ENCODE peak calls at places on chromosomes 1 and 21, in six cellular contexts. O is left ventricle myocardium inferior, Y is HCT116, D is stomach, X is fibroblast of lung, M is thoracic aorta. K is an unnamed sample.

GRCh38 chr1:54375331-54376084 is 30.7 kb downstream of the SSBP3 start:
- DNase-seq in X (no peak), O (no peak), D (peak), M (no peak), Y (no peak), K (no peak)

GRCh38 chr21:45867041-45867630 is 114.4 kb upstream of the COL6A1 start:
- DNase-seq in O (no peak), X (no peak), Y (no peak), M (no peak), D (peak), K (no peak)

GRCh38 chr1:169623132-169623926 is 6.6 kb downstream of the SELP start:
- DNase-seq in X (no peak), D (no peak), O (no peak), M (no peak), Y (no peak), K (no peak)

GRCh38 chr21:31564439-31564838 is 95.1 kb upstream of the SOD1 start:
- DNase-seq in Y (no peak), M (no peak), O (no peak), X (no peak), D (no peak), K (peak)

GRCh38 chr1:163650624-163651023 is 328.9 kb downstream of the NUF2 start:
- DNase-seq in M (no peak), Y (peak), O (no peak), X (no peak), D (no peak), K (no peak)

GRCh38 chr1:50268049-50268448 is 155.2 kb downstream of the DMRTA2 start:
- DNase-seq in Y (no peak), D (no peak), X (no peak), O (no peak), M (no peak), K (no peak)

GRCh38 chr1:209743145-209743482 is 12.7 kb upstream of the TRAF3IP3 start:
- DNase-seq in Y (no peak), O (peak), D (peak), X (peak), M (no peak), K (no peak)

GRCh38 chr1:207156095-207156494 is 52.1 kb downstream of the C4BPA start:
- DNase-seq in M (no peak), Y (no peak), O (no peak), X (no peak), D (no peak), K (no peak)

GRCh38 chr1:54487571-54488050 is 60.4 kb upstream of the ACOT11 start:
- DNase-seq in Y (no peak), M (no peak), X (no peak), O (peak), D (no peak), K (no peak)

GRCh38 chr1:161119379-161120061 is 1.6 kb downstream of the NIT1 start:
- DNase-seq in M (no peak), X (peak), O (no peak), D (no peak), Y (peak), K (no peak)

GRCh38 chr1:3453203-3453761 is 1.2 kb upstream of the ARHGEF16 start:
- DNase-seq in D (peak), Y (peak), M (no peak), O (peak), X (peak), K (no peak)

GRCh38 chr1:179129702-179130473 is 48.0 kb downstream of the TOR3A start:
- DNase-seq in O (no peak), D (no peak), M (no peak), Y (no peak), X (peak), K (no peak)

GRCh38 chr1:89760496-89760895 is 60.3 kb upstream of the LRRC8D start:
- DNase-seq in O (no peak), X (no peak), D (no peak), Y (no peak), M (no peak), K (no peak)

GRCh38 chr1:60341274-60341673 is 267.7 kb upstream of the C1orf87 start:
- DNase-seq in D (no peak), M (no peak), O (no peak), X (no peak), Y (no peak), K (no peak)

GRCh38 chr21:18245493-18245967 is 897 bp downstream of the CHODL start:
- DNase-seq in X (no peak), Y (no peak), M (no peak), D (no peak), O (no peak), K (no peak)

GRCh38 chr1:247112479-247112781 is 8.3 kb upstream of the ZNF669 start:
- DNase-seq in O (no peak), D (no peak), Y (no peak), X (no peak), M (no peak), K (no peak)

GRCh38 chr1:201781447-201781846 is 47.5 kb upstream of the IPO9 start:
- DNase-seq in X (peak), M (no peak), Y (no peak), D (no peak), O (no peak), K (no peak)

GRCh38 chr1:59292557-59292956 is 4.3 kb upstream of the FGGY start:
- DNase-seq in D (peak), O (no peak), M (no peak), Y (no peak), X (peak), K (no peak)

GRCh38 chr1:243818978-243819377 is 31.1 kb downstream of the AKT3 start:
- DNase-seq in M (no peak), D (no peak), Y (no peak), X (no peak), O (no peak), K (no peak)

GRCh38 chr1:165857046-165857801 is 29.8 kb downstream of the UCK2 start:
- DNase-seq in Y (no peak), O (no peak), X (no peak), D (no peak), M (no peak), K (peak)

GRCh38 chr1:27377760-27378495 is 3.3 kb upstream of the FCN3 start:
- DNase-seq in M (no peak), D (no peak), X (no peak), O (no peak), Y (no peak), K (no peak)

GRCh38 chr1:153347856-153348255 is 785 bp downstream of the PGLYRP4 start:
- DNase-seq in D (no peak), X (no peak), M (no peak), Y (no peak), O (no peak), K (no peak)

GRCh38 chr1:156394835-156395461 is 25.9 kb downstream of the RHBG start:
- DNase-seq in X (no peak), Y (no peak), M (no peak), O (no peak), D (no peak), K (no peak)

GRCh38 chr1:197180252-197180878 is 33.9 kb upstream of the ASPM start:
- DNase-seq in X (peak), O (no peak), Y (no peak), D (no peak), M (no peak), K (no peak)

GRCh38 chr1:89724369-89725015 is 91.6 kb downstream of the LRRC8C start:
- DNase-seq in O (peak), D (no peak), Y (no peak), X (no peak), M (no peak), K (no peak)

GRCh38 chr21:46060596-46061061 is 37.3 kb upstream of the COL6A2 start:
- DNase-seq in Y (no peak), D (peak), X (peak), M (peak), O (peak), K (peak)

GRCh38 chr1:2412773-2413494 is 570 bp upstream of the PEX10 start:
- DNase-seq in D (no peak), M (no peak), O (no peak), X (no peak), Y (no peak), K (no peak)

GRCh38 chr1:69055223-69055622 is 512.5 kb upstream of the LRRC7 start:
- DNase-seq in D (no peak), X (peak), Y (no peak), M (no peak), O (no peak), K (peak)

DNA sequence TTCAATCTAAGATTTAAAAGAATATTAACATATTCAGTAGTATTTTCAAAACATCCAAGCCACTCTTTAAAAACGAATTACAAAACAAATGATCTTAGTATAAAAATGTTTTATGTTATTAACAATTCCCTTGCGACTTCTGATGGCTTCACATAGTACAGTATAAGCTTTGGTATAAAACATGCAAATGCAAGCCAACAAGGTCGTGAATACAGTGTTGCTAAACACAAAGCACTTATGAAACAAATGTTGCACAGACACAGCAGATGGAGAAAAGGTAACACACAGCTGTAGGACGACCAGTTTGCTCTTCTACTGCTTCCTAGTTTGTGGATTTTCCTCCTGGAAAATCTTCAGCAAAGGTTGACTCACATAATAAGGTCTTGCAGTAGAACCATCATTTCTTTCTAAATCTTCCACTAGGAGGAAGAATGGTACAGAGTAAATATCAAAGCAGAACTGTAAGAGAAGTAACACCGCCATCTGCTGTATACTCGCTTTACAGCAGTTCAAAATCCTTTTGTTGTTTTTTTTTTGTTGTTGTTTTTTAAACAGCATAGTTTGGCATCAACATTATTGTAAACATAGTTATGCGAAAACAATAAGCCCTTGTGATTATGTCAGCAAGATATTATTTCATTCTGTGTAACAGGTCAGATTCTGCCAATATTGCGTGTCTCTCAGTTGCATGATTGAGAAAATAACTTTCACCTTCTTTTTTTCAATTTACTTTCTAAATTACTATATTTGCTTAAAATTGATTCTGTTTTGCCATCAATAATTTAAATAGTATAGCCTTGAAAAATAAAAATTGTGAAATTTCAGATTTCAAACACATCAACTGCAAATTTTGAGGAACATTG is 69.5 kb downstream of the LHX8 start:
- DNase-seq in X (peak), D (no peak), O (no peak), Y (peak), M (no peak), K (peak)
- TF ChIP-seq CTCF in X (peak), D (peak), O (peak), Y (peak), M (peak), K (peak)

DNA sequence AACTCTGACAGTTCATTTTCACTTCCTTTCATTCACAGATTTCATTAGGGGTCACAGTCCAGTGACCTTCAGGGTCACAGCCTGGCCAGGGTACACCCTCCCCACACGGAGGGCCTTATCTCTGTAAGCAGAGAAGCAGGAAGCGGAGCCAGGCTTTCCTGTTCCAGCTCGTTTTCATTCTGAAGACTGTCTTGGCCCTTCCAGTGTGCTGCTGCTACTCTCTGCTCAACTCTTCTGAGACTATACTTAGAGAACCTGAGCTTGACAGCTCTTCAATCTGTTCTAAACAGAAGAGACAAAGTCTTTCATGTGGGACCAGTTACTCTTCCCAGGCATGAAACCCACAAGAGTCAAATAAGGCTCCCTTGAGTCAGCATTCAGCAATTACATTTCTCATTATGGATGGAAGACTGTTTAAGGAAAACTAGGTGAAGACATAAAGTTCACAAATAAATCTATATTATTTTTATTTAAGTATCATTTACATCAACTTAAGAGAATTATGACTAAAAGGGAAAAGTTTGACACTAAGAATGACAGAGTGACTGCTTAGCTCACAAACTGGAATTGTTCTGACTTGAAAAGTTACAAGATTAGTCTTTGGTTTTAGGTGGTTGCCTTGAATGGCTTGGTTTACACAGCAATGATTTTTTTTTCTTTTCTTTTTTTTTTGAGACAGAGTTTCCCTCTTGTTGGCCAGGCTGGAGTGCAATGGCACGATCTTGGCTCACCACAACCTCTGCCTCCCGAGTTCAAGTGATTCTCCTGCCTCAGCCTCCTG is 4.8 kb upstream of the TDRD10 start:
- DNase-seq in D (peak), X (no peak), O (peak), Y (no peak), M (no peak), K (no peak)
- H3K4me3 ChIP-seq in D (no peak), X (no peak), O (peak), Y (no peak), M (no peak), K (no peak)

DNA sequence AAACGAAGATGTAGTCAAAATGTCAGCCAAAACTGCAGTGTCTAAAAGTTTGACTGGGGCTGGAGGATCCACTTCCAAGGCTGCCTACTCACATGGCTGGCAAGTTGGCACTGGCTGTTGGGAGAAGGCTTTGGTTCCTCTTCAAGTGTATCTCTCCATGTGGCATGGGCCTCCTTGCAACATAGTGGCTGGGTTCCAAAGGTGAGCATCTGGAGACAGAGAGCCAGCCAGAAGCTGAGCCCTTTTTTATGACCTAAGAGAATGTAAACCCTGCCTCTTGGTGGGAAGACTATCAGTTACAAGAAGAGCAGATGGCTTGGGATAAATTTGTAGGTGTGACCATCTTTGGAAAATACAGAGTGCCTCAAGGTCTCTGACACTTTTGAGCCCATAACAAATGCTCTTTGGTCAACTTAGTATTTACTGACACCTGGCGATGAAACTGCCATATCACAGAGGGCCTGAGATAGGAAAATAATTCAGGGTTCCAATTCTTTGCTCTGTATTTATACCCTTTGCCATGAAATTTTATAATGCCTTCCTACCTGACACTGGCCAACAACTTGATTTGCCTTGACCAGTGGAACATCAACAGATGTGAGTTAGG is 31.4 kb upstream of the PRELP start:
- DNase-seq in M (no peak), D (no peak), O (no peak), X (no peak), Y (no peak), K (no peak)
- TF ChIP-seq CTCF in M (no peak), D (no peak), O (no peak), X (no peak), Y (no peak), K (no peak)

GRCh38 chr1:218249757-218250156 is 35.3 kb upstream of the RRP15 start:
- DNase-seq in D (no peak), X (no peak), O (no peak), M (no peak), Y (no peak), K (no peak)

GRCh38 chr1:218247339-218247738 is 37.8 kb upstream of the RRP15 start:
- DNase-seq in Y (no peak), O (no peak), D (no peak), M (no peak), X (no peak), K (no peak)

GRCh38 chr1:218254296-218254918 is 30.7 kb upstream of the RRP15 start:
- DNase-seq in D (no peak), Y (no peak), O (no peak), M (no peak), X (no peak), K (no peak)

GRCh38 chr1:218250492-218250891 is 34.6 kb upstream of the RRP15 start:
- DNase-seq in O (no peak), X (no peak), Y (no peak), M (no peak), D (no peak), K (no peak)
- H3K4me3 ChIP-seq in O (no peak), X (no peak), Y (no peak), M (no peak), D (no peak), K (no peak)

GRCh38 chr1:16405441-16405840 is 31.8 kb downstream of the SPATA21 start:
- DNase-seq in Y (no peak), M (no peak), O (no peak), D (no peak), X (peak), K (no peak)

GRCh38 chr1:16410803-16411202 is 26.4 kb downstream of the SPATA21 start:
- DNase-seq in M (no peak), O (no peak), X (no peak), Y (no peak), D (no peak), K (no peak)

GRCh38 chr1:16413191-16413590 is 24.0 kb downstream of the SPATA21 start:
- DNase-seq in D (no peak), Y (no peak), O (no peak), M (no peak), X (no peak), K (no peak)

GRCh38 chr1:16409536-16410152 is 27.6 kb downstream of the SPATA21 start:
- DNase-seq in X (no peak), O (no peak), M (no peak), D (no peak), Y (no peak), K (no peak)
- TF ChIP-seq CTCF in X (no peak), O (no peak), M (no peak), D (no peak), Y (no peak), K (no peak)

GRCh38 chr1:211382182-211382713 is 55.6 kb downstream of the TRAF5 start:
- DNase-seq in O (no peak), Y (no peak), X (no peak), M (no peak), D (no peak), K (no peak)

GRCh38 chr1:211379446-211379845 is 52.8 kb downstream of the TRAF5 start:
- DNase-seq in X (no peak), O (no peak), M (no peak), Y (no peak), D (no peak), K (no peak)

GRCh38 chr1:211378844-211379243 is 52.2 kb downstream of the TRAF5 start:
- DNase-seq in X (peak), Y (no peak), O (no peak), D (no peak), M (no peak), K (peak)

GRCh38 chr1:211382714-211383480 is 56.3 kb downstream of the TRAF5 start:
- DNase-seq in X (peak), O (peak), M (peak), Y (peak), D (peak), K (peak)

GRCh38 chr1:211381481-211382181 is 55.0 kb downstream of the TRAF5 start:
- DNase-seq in O (no peak), X (no peak), M (no peak), D (no peak), Y (no peak), K (no peak)
- H3K4me3 ChIP-seq in O (peak), X (peak), M (peak), D (peak), Y (peak), K (no peak)

K was measured in kidney epithelial cell.